ENCODE peak calls at places on chromosomes 16 and 17, in six cellular contexts. U, Q, O, Z, B and G are unnamed samples.

GRCh38 chr17:65532491-65532890 is 29.0 kb downstream of the AXIN2 start:
- DNase-seq in U (no peak), B (no peak), O (no peak), Q (no peak), Z (no peak), G (no peak)

GRCh38 chr17:69344939-69345338 is 18.0 kb upstream of the ABCA5 start:
- DNase-seq in O (no peak), Q (no peak), B (peak; percentile 31), U (no peak), Z (peak; percentile 44), G (no peak)

GRCh38 chr17:28524476-28525415 is 18.6 kb downstream of the FOXN1 start:
- DNase-seq in Z (peak; percentile 61), B (peak; percentile 56), Q (no peak), U (peak; percentile 61), O (no peak), G (no peak)

GRCh38 chr16:85334718-85335583 is 222.7 kb upstream of the CIBAR2 start:
- DNase-seq in Q (no peak), Z (no peak), U (peak; percentile 88), B (no peak), O (peak; percentile 61), G (no peak)

GRCh38 chr16:87324411-87325275 is 7.5 kb upstream of the C16orf95 start:
- DNase-seq in O (peak; percentile 51), Z (no peak), B (peak; percentile 77), U (peak; percentile 30), Q (no peak), G (peak; percentile 27)

GRCh38 chr17:9402590-9403199 is 172.9 kb downstream of the STX8 start:
- DNase-seq in Z (peak; percentile 44), U (peak; percentile 25), Q (no peak), B (peak; percentile 27), O (no peak), G (peak; percentile 55)

GRCh38 chr17:4788159-4788806 is 481 bp upstream of the GLTPD2 start:
- DNase-seq in Z (no peak), U (no peak), B (no peak), O (no peak), Q (no peak), G (no peak)

GRCh38 chr17:45370949-45371413 is 54.2 kb upstream of the MAP3K14 start:
- DNase-seq in B (peak; percentile 48), U (no peak), O (no peak), Z (no peak), Q (no peak), G (no peak)

GRCh38 chr16:51148674-51149228 is 2.3 kb downstream of the SALL1 start:
- DNase-seq in O (no peak), B (no peak), Z (no peak), Q (no peak), U (no peak), G (no peak)

GRCh38 chr17:81084691-81085419 is 49.9 kb downstream of the BAIAP2 start:
- DNase-seq in Q (no peak), Z (no peak), O (no peak), U (no peak), B (no peak), G (no peak)

GRCh38 chr17:43224146-43224705 is 4.2 kb downstream of the CCDC200 start:
- DNase-seq in U (no peak), Z (no peak), B (no peak), Q (no peak), O (no peak), G (no peak)

GRCh38 chr17:31462261-31462660 is 70.8 kb downstream of the RAB11FIP4 start:
- DNase-seq in B (no peak), U (no peak), Q (no peak), Z (no peak), O (no peak), G (no peak)

GRCh38 chr17:65966311-65966710 is 225.6 kb downstream of the CEP112 start:
- DNase-seq in O (no peak), Q (no peak), B (no peak), U (no peak), Z (no peak), G (no peak)

GRCh38 chr17:3529817-3530741 is 27.5 kb downstream of the TRPV3 start:
- DNase-seq in B (no peak), Q (peak; percentile 54), O (no peak), Z (no peak), U (no peak), G (no peak)

GRCh38 chr16:85349413-85350145 is 237.3 kb upstream of the CIBAR2 start:
- DNase-seq in U (no peak), B (no peak), Q (no peak), O (no peak), Z (no peak), G (no peak)

GRCh38 chr16:50487528-50487927 is 60.7 kb upstream of the NKD1 start:
- DNase-seq in U (no peak), O (no peak), B (no peak), Z (no peak), Q (no peak), G (no peak)

GRCh38 chr17:70622382-70623260 is 453.3 kb downstream of the KCNJ2 start:
- DNase-seq in Q (no peak), Z (peak; percentile 20), U (peak; percentile 67), O (no peak), B (peak; percentile 25), G (peak; percentile 83)

GRCh38 chr17:20226814-20227482 is 217.8 kb downstream of the SPECC1 start:
- DNase-seq in B (peak; percentile 85), U (peak; percentile 81), Z (peak; percentile 50), O (peak; percentile 77), Q (peak; percentile 81), G (peak; percentile 84)

GRCh38 chr17:2853111-2853721 is 57.0 kb downstream of the RAP1GAP2 start:
- DNase-seq in Z (peak; percentile 49), O (peak; percentile 32), Q (peak; percentile 45), B (peak; percentile 73), U (peak; percentile 60), G (peak; percentile 30)

GRCh38 chr17:41184480-41184961 is at the start of gene KRTAP4-1:
- DNase-seq in O (no peak), B (no peak), U (no peak), Z (no peak), Q (no peak), G (no peak)

GRCh38 chr16:47213761-47214440 is 70.2 kb upstream of the NETO2 start:
- DNase-seq in Z (peak; percentile 63), B (no peak), Q (no peak), U (no peak), O (no peak), G (no peak)

GRCh38 chr17:69320908-69321238 is 6.1 kb downstream of the ABCA5 start:
- DNase-seq in B (no peak), U (no peak), Q (no peak), Z (no peak), O (no peak), G (no peak)

GRCh38 chr17:45722161-45722560 is 62.0 kb upstream of the CRHR1 start:
- DNase-seq in B (peak; percentile 85), U (no peak), O (no peak), Q (no peak), Z (no peak), G (peak; percentile 92)

GRCh38 chr16:11632455-11632921 is 35.8 kb upstream of the SNN start:
- DNase-seq in B (no peak), Z (no peak), O (no peak), U (peak; percentile 35), Q (peak; percentile 63), G (no peak)

GRCh38 chr16:27475561-27475960 is 73.6 kb downstream of the IL21R start:
- DNase-seq in U (no peak), O (no peak), Z (peak; percentile 63), Q (no peak), B (no peak), G (no peak)

GRCh38 chr16:12238598-12238997 is 262.1 kb downstream of the SNX29 start:
- DNase-seq in U (no peak), B (no peak), O (no peak), Q (no peak), Z (no peak), G (no peak)

GRCh38 chr16:21626659-21627277 is 25.6 kb downstream of the IGSF6 start:
- DNase-seq in U (no peak), Z (peak; percentile 71), B (no peak), Q (peak; percentile 43), O (no peak), G (no peak)

GRCh38 chr17:64216030-64216384 is 47.1 kb downstream of the TEX2 start:
- DNase-seq in Z (no peak), B (no peak), Q (no peak), U (no peak), O (no peak), G (no peak)
- H3K27ac ChIP-seq in Z (no peak overlapping the region), B (no peak overlapping the region), Q (peak overlapping the region; percentile 65), U (peak overlapping the region; percentile 73), O (no peak overlapping the region), G (peak overlapping the region; percentile 62)

GRCh38 chr17:51487947-51488346 is 227.6 kb downstream of the UTP18 start:
- DNase-seq in O (peak; percentile 22), B (no peak), Z (no peak), Q (no peak), U (no peak), G (peak; percentile 66)
- TF ChIP-seq CTCF in O (no peak), B (no peak), Z (peak; percentile 35), Q (no peak), U (no peak), G (peak; percentile 80)

GRCh38 chr17:75636381-75637142 is 3.3 kb downstream of the SMIM5 start:
- DNase-seq in U (no peak), O (no peak), Z (no peak), Q (no peak), B (no peak), G (no peak)

GRCh38 chr17:75634376-75634740 is 1.1 kb downstream of the SMIM5 start:
- DNase-seq in U (no peak), O (no peak), Z (no peak), Q (no peak), B (no peak), G (peak; percentile 65)

GRCh38 chr17:75634754-75635609 is 1.7 kb downstream of the SMIM5 start:
- DNase-seq in B (no peak), Z (no peak), Q (no peak), U (no peak), O (no peak), G (no peak)

GRCh38 chr17:75637143-75637538 is 3.9 kb downstream of the SMIM5 start:
- DNase-seq in U (peak; percentile 68), Z (no peak), B (no peak), O (no peak), Q (no peak), G (no peak)

GRCh38 chr17:75635610-75636202 is 2.5 kb downstream of the SMIM5 start:
- DNase-seq in Q (no peak), B (no peak), O (no peak), Z (no peak), U (peak; percentile 77), G (no peak)
- H3K27ac ChIP-seq in Q (no peak overlapping the region), B (no peak overlapping the region), O (no peak overlapping the region), Z (no peak overlapping the region), U (peak overlapping the region; percentile 48), G (no peak overlapping the region)

GRCh38 chr17:48613862-48614694 is 1.0 kb downstream of the HOXB8 start:
- DNase-seq in O (peak; percentile 30), U (no peak), Q (no peak), B (peak; percentile 64), Z (no peak), G (peak; percentile 49)

GRCh38 chr17:48614904-48615211 is 234 bp downstream of the HOXB8 start:
- DNase-seq in Z (no peak), Q (no peak), B (no peak), U (no peak), O (no peak), G (no peak)

GRCh38 chr17:48611681-48612455 is 1.1 kb upstream of the HOXB7 start:
- DNase-seq in Z (no peak), B (peak; percentile 70), O (no peak), U (peak; percentile 59), Q (no peak), G (peak; percentile 71)

GRCh38 chr17:48612456-48612853 is 1.6 kb upstream of the HOXB7 start:
- DNase-seq in Q (no peak), B (no peak), U (no peak), O (no peak), Z (no peak), G (no peak)

GRCh38 chr17:48612854-48613691 is 2.0 kb downstream of the HOXB8 start:
- DNase-seq in O (peak; percentile 47), Q (no peak), Z (no peak), B (peak; percentile 84), U (peak; percentile 49), G (peak; percentile 65)
- TF ChIP-seq CTCF in O (peak; percentile 9), Q (peak; percentile 33), Z (peak; percentile 9), B (no peak), U (no peak), G (no peak)